ENCODE peak calls at places on chromosomes 11 and 22, in five cellular contexts. One of them, this sample, is unnamed.

GRCh38 chr22:46084376-46084775 is 66.0 kb upstream of the PPARA start:
- DNase-seq in hepatocyte: no peak
- DNase-seq in GM23338: no peak
- DNase-seq in PC-3: no peak
- DNase-seq in PC-9: no peak
- DNase-seq in this sample: no peak

GRCh38 chr11:116373107-116373506 is 399.7 kb downstream of the BUD13 start:
- DNase-seq in PC-9: no peak
- DNase-seq in hepatocyte: no peak
- DNase-seq in PC-3: no peak
- DNase-seq in GM23338: no peak
- DNase-seq in this sample: no peak

GRCh38 chr11:129077191-129077590 is 114.9 kb downstream of the ARHGAP32 start:
- DNase-seq in GM23338: peak
- DNase-seq in hepatocyte: no peak
- DNase-seq in PC-3: no peak
- DNase-seq in PC-9: peak
- DNase-seq in this sample: no peak

GRCh38 chr22:21582801-21583740 is 15.6 kb downstream of the UBE2L3 start:
- DNase-seq in GM23338: no peak
- DNase-seq in PC-9: no peak
- DNase-seq in PC-3: no peak
- DNase-seq in hepatocyte: no peak
- DNase-seq in this sample: no peak

GRCh38 chr11:111734383-111735261 is 31.6 kb downstream of the PPP2R1B start:
- DNase-seq in PC-3: no peak
- DNase-seq in GM23338: no peak
- DNase-seq in PC-9: no peak
- DNase-seq in hepatocyte: no peak
- DNase-seq in this sample: no peak

GRCh38 chr22:43697894-43698293 is 114.2 kb downstream of the EFCAB6 start:
- DNase-seq in hepatocyte: no peak
- DNase-seq in PC-3: no peak
- DNase-seq in GM23338: no peak
- DNase-seq in PC-9: no peak
- DNase-seq in this sample: no peak

GRCh38 chr11:104694259-104695070 is 203.8 kb downstream of the CASP12 start:
- DNase-seq in PC-9: no peak
- DNase-seq in GM23338: no peak
- DNase-seq in hepatocyte: peak
- DNase-seq in PC-3: no peak
- DNase-seq in this sample: peak

GRCh38 chr11:2134022-2135010 is 4.9 kb downstream of the IGF2 start:
- DNase-seq in GM23338: no peak
- DNase-seq in hepatocyte: no peak
- DNase-seq in PC-3: no peak
- DNase-seq in PC-9: no peak
- DNase-seq in this sample: no peak

GRCh38 chr11:130763087-130763980 is 152.9 kb downstream of the SNX19 start:
- DNase-seq in PC-9: no peak
- DNase-seq in PC-3: no peak
- DNase-seq in GM23338: no peak
- DNase-seq in hepatocyte: no peak
- DNase-seq in this sample: no peak

GRCh38 chr11:128297111-128297651 is 290.2 kb downstream of the ETS1 start:
- DNase-seq in PC-9: no peak
- DNase-seq in hepatocyte: no peak
- DNase-seq in GM23338: no peak
- DNase-seq in PC-3: no peak
- DNase-seq in this sample: no peak

GRCh38 chr11:3622521-3622920 is 19.3 kb downstream of the ART5 start:
- DNase-seq in GM23338: no peak
- DNase-seq in PC-3: no peak
- DNase-seq in hepatocyte: no peak
- DNase-seq in PC-9: no peak
- DNase-seq in this sample: no peak

GRCh38 chr11:102267602-102268001 is 49.7 kb upstream of the BIRC3 start:
- DNase-seq in GM23338: no peak
- DNase-seq in PC-3: peak
- DNase-seq in hepatocyte: peak
- DNase-seq in PC-9: peak
- DNase-seq in this sample: peak

GRCh38 chr11:94934362-94934761 is 39.0 kb downstream of the CWC15 start:
- DNase-seq in PC-3: no peak
- DNase-seq in PC-9: no peak
- DNase-seq in GM23338: peak
- DNase-seq in hepatocyte: peak
- DNase-seq in this sample: peak

GRCh38 chr22:41240377-41241132 is at the start of gene CHADL:
- DNase-seq in PC-3: no peak
- DNase-seq in GM23338: peak
- DNase-seq in PC-9: no peak
- DNase-seq in hepatocyte: no peak
- DNase-seq in this sample: no peak

GRCh38 chr11:14974723-14975587 is 2.8 kb upstream of the CALCA start:
- DNase-seq in hepatocyte: peak
- DNase-seq in PC-3: peak
- DNase-seq in GM23338: peak
- DNase-seq in PC-9: peak
- DNase-seq in this sample: peak

GRCh38 chr11:14971865-14972580 is at the start of gene CALCA:
- DNase-seq in GM23338: peak
- DNase-seq in PC-9: no peak
- DNase-seq in hepatocyte: no peak
- DNase-seq in PC-3: no peak
- DNase-seq in this sample: no peak

GRCh38 chr11:14974021-14974698 is 2.0 kb upstream of the CALCA start:
- DNase-seq in PC-9: no peak
- DNase-seq in PC-3: no peak
- DNase-seq in hepatocyte: no peak
- DNase-seq in GM23338: peak
- DNase-seq in this sample: no peak

GRCh38 chr11:14972581-14973490 is 685 bp upstream of the CALCA start:
- DNase-seq in PC-3: no peak
- DNase-seq in GM23338: peak
- DNase-seq in PC-9: no peak
- DNase-seq in hepatocyte: no peak
- DNase-seq in this sample: no peak

DNA sequence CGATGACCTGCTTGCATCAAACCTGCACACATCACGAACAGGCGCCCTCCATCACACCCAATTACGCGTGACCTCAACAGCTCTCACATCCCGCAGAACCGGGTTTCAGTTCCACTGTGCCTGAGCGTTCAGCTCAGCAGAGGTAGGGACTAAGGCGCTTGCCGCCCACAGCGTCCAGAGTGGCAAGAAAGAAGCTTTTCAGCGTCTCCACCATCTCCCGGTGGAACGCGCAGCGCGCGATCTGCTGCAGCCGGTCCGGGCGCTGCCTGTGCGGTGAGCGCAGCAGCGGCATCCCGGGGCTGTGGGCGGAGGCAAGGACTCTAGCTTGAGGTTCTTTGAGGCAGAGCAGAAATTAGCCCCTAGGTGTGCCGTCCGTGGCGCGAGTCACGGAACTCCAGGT is 1.5 kb upstream of the CALCA start:
- DNase-seq in hepatocyte: peak
- DNase-seq in GM23338: peak
- DNase-seq in PC-9: no peak
- DNase-seq in PC-3: no peak
- DNase-seq in this sample: peak
- TF ChIP-seq EZH2 in hepatocyte: peak
- TF ChIP-seq EZH2 in GM23338: peak
- TF ChIP-seq EZH2 in PC-9: no peak
- TF ChIP-seq EZH2 in PC-3: no peak
- TF ChIP-seq EZH2 in this sample: peak

DNA sequence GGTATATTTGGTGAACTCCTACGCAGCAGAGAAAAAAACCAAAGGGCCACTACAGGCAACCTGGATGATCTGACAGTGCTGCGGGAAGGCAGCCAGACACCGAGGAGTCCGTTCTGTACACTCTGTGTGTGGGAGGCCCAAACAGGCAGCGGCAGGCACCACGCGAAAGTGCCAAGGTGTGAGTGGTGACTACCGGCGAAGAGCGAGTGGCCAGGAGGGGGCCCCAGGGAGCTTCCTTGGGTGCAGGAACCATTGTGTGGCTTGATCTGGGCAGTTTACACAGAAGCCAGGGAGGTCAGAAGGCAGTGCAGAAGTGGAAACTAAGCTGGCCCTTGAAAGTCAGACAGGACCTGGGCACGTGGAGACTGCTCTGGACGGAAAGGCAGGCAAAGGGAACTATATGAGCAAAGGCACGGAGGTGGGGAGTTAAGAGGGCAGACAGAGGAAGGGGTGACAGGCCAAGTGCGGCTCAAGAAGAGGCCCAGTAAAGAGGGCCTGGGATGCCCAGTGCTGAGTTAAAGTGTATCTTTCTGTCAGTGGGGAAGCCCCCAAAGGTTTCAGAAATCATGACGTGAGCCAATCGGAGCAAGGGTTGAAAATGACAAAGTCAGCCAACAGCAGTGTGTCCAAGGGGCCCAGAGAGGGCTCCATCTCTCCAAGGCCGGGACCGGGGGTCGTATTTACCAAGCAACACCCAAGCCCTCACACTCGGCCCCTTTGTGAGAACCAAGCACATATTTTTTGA is 10.6 kb downstream of the TMEM184B start:
- DNase-seq in PC-9: peak
- DNase-seq in hepatocyte: no peak
- DNase-seq in PC-3: peak
- DNase-seq in GM23338: peak
- DNase-seq in this sample: no peak
- TF ChIP-seq EZH2 in PC-9: no peak
- TF ChIP-seq EZH2 in hepatocyte: no peak
- TF ChIP-seq EZH2 in PC-3: no peak
- TF ChIP-seq EZH2 in GM23338: no peak
- TF ChIP-seq EZH2 in this sample: no peak

GRCh38 chr22:50719814-50720300 is 18.1 kb upstream of the ACR start:
- DNase-seq in GM23338: peak
- DNase-seq in hepatocyte: no peak
- DNase-seq in PC-3: no peak
- DNase-seq in PC-9: no peak
- DNase-seq in this sample: no peak

GRCh38 chr22:50718352-50718709 is 19.7 kb upstream of the ACR start:
- DNase-seq in hepatocyte: no peak
- DNase-seq in GM23338: no peak
- DNase-seq in PC-3: no peak
- DNase-seq in PC-9: no peak
- DNase-seq in this sample: no peak

GRCh38 chr22:50720861-50721844 is 16.9 kb upstream of the ACR start:
- DNase-seq in hepatocyte: no peak
- DNase-seq in GM23338: peak
- DNase-seq in PC-3: no peak
- DNase-seq in PC-9: no peak
- DNase-seq in this sample: no peak

GRCh38 chr22:50722048-50722701 is 15.8 kb upstream of the ACR start:
- DNase-seq in PC-3: no peak
- DNase-seq in PC-9: no peak
- DNase-seq in hepatocyte: no peak
- DNase-seq in GM23338: no peak
- DNase-seq in this sample: no peak

DNA sequence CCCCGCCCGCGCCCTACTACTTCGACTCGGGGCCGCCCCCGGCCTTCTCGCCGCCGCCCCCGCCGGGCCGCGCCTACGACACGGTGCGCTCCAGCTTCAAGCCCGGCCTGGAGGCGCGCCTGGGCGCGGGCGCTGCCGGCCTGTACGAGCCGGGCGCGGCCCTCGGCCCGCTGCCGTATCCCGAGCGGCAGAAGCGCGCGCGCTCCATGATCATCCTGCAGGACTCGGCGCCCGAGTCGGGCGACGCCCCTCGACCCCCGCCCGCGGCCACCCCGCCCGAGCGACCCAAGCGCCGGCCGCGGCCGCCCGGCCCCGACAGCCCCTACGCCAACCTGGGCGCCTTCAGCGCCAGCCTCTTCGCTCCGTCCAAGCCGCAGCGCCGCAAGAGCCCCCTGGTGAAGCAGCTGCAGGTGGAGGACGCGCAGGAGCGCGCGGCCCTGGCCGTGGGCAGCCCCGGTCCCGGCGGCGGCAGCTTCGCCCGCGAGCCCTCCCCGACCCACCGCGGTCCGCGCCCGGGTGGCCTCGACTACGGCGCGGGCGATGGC is 17.6 kb upstream of the ACR start:
- DNase-seq in PC-9: no peak
- DNase-seq in hepatocyte: peak
- DNase-seq in PC-3: no peak
- DNase-seq in GM23338: no peak
- DNase-seq in this sample: no peak
- TF ChIP-seq EZH2 in PC-9: no peak
- TF ChIP-seq EZH2 in hepatocyte: no peak
- TF ChIP-seq EZH2 in PC-3: no peak
- TF ChIP-seq EZH2 in GM23338: no peak
- TF ChIP-seq EZH2 in this sample: peak

GRCh38 chr22:37808294-37808657 is 542 bp downstream of the GCAT start:
- DNase-seq in GM23338: peak
- DNase-seq in PC-3: no peak
- DNase-seq in PC-9: no peak
- DNase-seq in hepatocyte: no peak
- DNase-seq in this sample: peak

GRCh38 chr22:37805878-37806277 is 1.9 kb upstream of the GCAT start:
- DNase-seq in PC-9: no peak
- DNase-seq in GM23338: no peak
- DNase-seq in PC-3: no peak
- DNase-seq in hepatocyte: no peak
- DNase-seq in this sample: no peak

GRCh38 chr22:37809672-37810333 is 2.1 kb downstream of the GCAT start:
- DNase-seq in PC-3: no peak
- DNase-seq in PC-9: no peak
- DNase-seq in GM23338: no peak
- DNase-seq in hepatocyte: no peak
- DNase-seq in this sample: no peak

GRCh38 chr22:37806409-37807338 is 1.1 kb upstream of the GCAT start:
- DNase-seq in GM23338: peak
- DNase-seq in PC-3: peak
- DNase-seq in PC-9: peak
- DNase-seq in hepatocyte: peak
- DNase-seq in this sample: peak

DNA sequence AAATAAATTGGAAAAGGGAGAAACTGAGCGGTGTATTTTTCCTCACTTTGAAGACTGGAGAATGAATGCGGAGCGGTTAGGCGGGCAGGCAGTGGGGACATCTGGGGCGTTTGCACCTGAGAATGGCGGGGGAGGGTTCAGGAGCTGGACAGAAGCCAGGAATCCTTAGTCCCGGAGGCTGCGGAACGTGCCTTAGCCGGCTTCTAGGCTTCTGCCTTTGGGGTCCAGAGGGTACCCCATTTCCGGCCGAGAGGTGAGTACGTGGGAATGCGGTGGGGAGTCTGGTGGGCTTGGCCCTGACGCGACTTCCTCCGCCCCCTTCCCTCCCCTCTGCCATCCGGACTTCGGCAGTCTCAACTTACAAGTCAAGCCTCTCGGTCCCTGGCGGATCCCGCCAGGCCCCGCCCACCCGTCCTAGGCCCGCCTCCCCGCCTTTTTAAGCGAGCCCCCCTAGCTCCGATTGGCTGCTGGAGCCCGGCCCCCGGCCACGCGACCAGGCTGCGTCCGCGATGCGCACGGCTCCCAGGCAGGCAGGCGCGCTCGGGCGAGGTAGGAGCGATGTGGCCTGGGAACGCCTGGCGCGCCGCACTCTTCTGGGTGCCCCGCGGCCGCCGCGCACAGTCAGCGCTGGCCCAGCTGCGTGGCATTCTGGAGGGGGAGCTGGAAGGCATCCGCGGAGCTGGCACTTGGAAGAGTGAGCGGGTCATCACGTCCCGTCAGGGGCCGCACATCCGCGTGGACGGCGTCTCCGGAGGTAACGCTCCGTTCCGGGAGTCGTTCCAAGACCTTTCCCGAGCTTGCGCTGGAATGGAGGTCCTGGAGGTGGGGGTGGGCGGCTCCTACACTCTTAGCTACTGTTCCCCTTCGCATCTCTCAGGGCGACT is at the start of gene GCAT:
- DNase-seq in PC-9: peak
- DNase-seq in GM23338: peak
- DNase-seq in hepatocyte: peak
- DNase-seq in PC-3: peak
- DNase-seq in this sample: peak
- TF ChIP-seq EZH2 in PC-9: no peak
- TF ChIP-seq EZH2 in GM23338: no peak
- TF ChIP-seq EZH2 in hepatocyte: no peak
- TF ChIP-seq EZH2 in PC-3: no peak
- TF ChIP-seq EZH2 in this sample: no peak